ENCODE peak calls at places on chromosome 4, in five cellular contexts. N is K562, K is A549, Y is upper lobe of left lung, R is HepG2. H is an unnamed sample.

GRCh38 chr4:107862658-107863057 is 37.9 kb downstream of the SGMS2 start:
- ATAC-seq in N (no peak), K (peak), Y (peak), R (no peak), H (peak)

GRCh38 chr4:3388461-3389185 is 53.1 kb upstream of the HGFAC start:
- ATAC-seq in N (no peak), K (no peak), Y (peak), R (no peak), H (peak)

GRCh38 chr4:87918314-87919058 is 57.0 kb upstream of the SPP1 start:
- ATAC-seq in N (no peak), K (no peak), Y (no peak), R (no peak), H (no peak)

GRCh38 chr4:139740121-139740520 is 74.5 kb downstream of the MGST2 start:
- ATAC-seq in N (peak), K (peak), Y (peak), R (peak), H (peak)

GRCh38 chr4:139633661-139634060 is 32.0 kb upstream of the MGST2 start:
- ATAC-seq in N (peak), K (peak), Y (peak), R (peak), H (peak)

GRCh38 chr4:133865606-133866327 is 335.8 kb downstream of the PABPC4L start:
- ATAC-seq in N (peak), K (peak), Y (no peak), R (no peak), H (no peak)

GRCh38 chr4:99790796-99791617 is 25.6 kb upstream of the DAPP1 start:
- ATAC-seq in N (no peak), K (no peak), Y (no peak), R (no peak), H (peak)

GRCh38 chr4:135073389-135073788 is 871.8 kb upstream of the PABPC4L start:
- ATAC-seq in N (no peak), K (no peak), Y (no peak), R (no peak), H (no peak)

GRCh38 chr4:24693636-24694035 is 101.7 kb upstream of the SOD3 start:
- ATAC-seq in N (no peak), K (no peak), Y (no peak), R (no peak), H (no peak)

GRCh38 chr4:74453037-74453635 is 8.2 kb downstream of the AREG start:
- ATAC-seq in N (peak), K (no peak), Y (no peak), R (no peak), H (no peak)

GRCh38 chr4:81375745-81376144 is 96.0 kb downstream of the RASGEF1B start:
- ATAC-seq in N (peak), K (no peak), Y (no peak), R (no peak), H (no peak)

GRCh38 chr4:123937612-123938011 is 541.0 kb downstream of the SPRY1 start:
- ATAC-seq in N (no peak), K (no peak), Y (no peak), R (no peak), H (no peak)

GRCh38 chr4:7892212-7893019 is 47.2 kb downstream of the AFAP1 start:
- ATAC-seq in N (no peak), K (peak), Y (peak), R (no peak), H (no peak)

GRCh38 chr4:94277539-94277938 is 65.1 kb downstream of the HPGDS start:
- ATAC-seq in N (no peak), K (no peak), Y (no peak), R (no peak), H (no peak)

GRCh38 chr4:102447413-102447812 is 53.7 kb upstream of the NFKB1 start:
- ATAC-seq in N (no peak), K (no peak), Y (no peak), R (no peak), H (no peak)

GRCh38 chr4:82688091-82688815 is 110.3 kb downstream of the SCD5 start:
- ATAC-seq in N (no peak), K (no peak), Y (no peak), R (no peak), H (no peak)

GRCh38 chr4:26131711-26132110 is 189.1 kb upstream of the RBPJ start:
- ATAC-seq in N (no peak), K (no peak), Y (no peak), R (no peak), H (no peak)

GRCh38 chr4:141020801-141021261 is 112.4 kb downstream of the RNF150 start:
- ATAC-seq in N (no peak), K (no peak), Y (no peak), R (no peak), H (no peak)

GRCh38 chr4:41257257-41257900 is 651 bp downstream of the UCHL1 start:
- ATAC-seq in N (no peak), K (peak), Y (peak), R (peak), H (peak)

GRCh38 chr4:147799986-147800555 is 68.2 kb downstream of the ARHGAP10 start:
- ATAC-seq in N (no peak), K (no peak), Y (no peak), R (no peak), H (no peak)

GRCh38 chr4:11912886-11913285 is 484.2 kb upstream of the HS3ST1 start:
- ATAC-seq in N (no peak), K (no peak), Y (peak), R (no peak), H (no peak)

GRCh38 chr4:122674371-122674770 is 53.5 kb upstream of the IL21 start:
- ATAC-seq in N (no peak), K (no peak), Y (no peak), R (peak), H (no peak)

GRCh38 chr4:38667005-38667771 is 3.2 kb downstream of the KLF3 start:
- ATAC-seq in N (peak), K (peak), Y (peak), R (peak), H (peak)

GRCh38 chr4:122747068-122747467 is 14.6 kb downstream of the BBS12 start:
- ATAC-seq in N (no peak), K (no peak), Y (no peak), R (no peak), H (no peak)

GRCh38 chr4:94673961-94674360 is 83.8 kb upstream of the BMPR1B start:
- ATAC-seq in N (no peak), K (no peak), Y (no peak), R (no peak), H (no peak)

GRCh38 chr4:184066584-184067300 is 150.9 kb downstream of the ENPP6 start:
- ATAC-seq in N (no peak), K (no peak), Y (peak), R (peak), H (no peak)

GRCh38 chr4:89469512-89469911 is 161.9 kb upstream of the GPRIN3 start:
- ATAC-seq in N (no peak), K (no peak), Y (peak), R (no peak), H (no peak)

GRCh38 chr4:138938371-138938699 is 77.2 kb upstream of the NOCT start:
- ATAC-seq in N (peak), K (peak), Y (peak), R (peak), H (peak)

GRCh38 chr4:128831526-128832252 is 22.2 kb downstream of the JADE1 start:
- ATAC-seq in N (no peak), K (peak), Y (no peak), R (peak), H (no peak)

GRCh38 chr4:10118355-10119004 is 1.9 kb upstream of the WDR1 start:
- ATAC-seq in N (no peak), K (no peak), Y (no peak), R (no peak), H (no peak)

GRCh38 chr4:78666830-78667258 is 109.3 kb upstream of the BMP2K start:
- ATAC-seq in N (no peak), K (no peak), Y (peak), R (no peak), H (peak)

GRCh38 chr4:76235407-76235806 is 16.1 kb upstream of the FAM47E start:
- ATAC-seq in N (no peak), K (no peak), Y (no peak), R (no peak), H (no peak)
- H3K4me3 ChIP-seq in N (no peak), K (no peak), Y (no peak), R (no peak), H (no peak)

GRCh38 chr4:186726440-186727148 is 2.9 kb upstream of the FAT1 start:
- ATAC-seq in N (peak), K (peak), Y (peak), R (peak), H (peak)

GRCh38 chr4:186724861-186725419 is 1.3 kb upstream of the FAT1 start:
- ATAC-seq in N (no peak), K (no peak), Y (no peak), R (no peak), H (no peak)

GRCh38 chr4:186724048-186724860 is 598 bp upstream of the FAT1 start:
- ATAC-seq in N (peak), K (peak), Y (peak), R (peak), H (peak)

GRCh38 chr4:186726150-186726439 is 2.4 kb upstream of the FAT1 start:
- ATAC-seq in N (peak), K (peak), Y (no peak), R (peak), H (peak)

DNA sequence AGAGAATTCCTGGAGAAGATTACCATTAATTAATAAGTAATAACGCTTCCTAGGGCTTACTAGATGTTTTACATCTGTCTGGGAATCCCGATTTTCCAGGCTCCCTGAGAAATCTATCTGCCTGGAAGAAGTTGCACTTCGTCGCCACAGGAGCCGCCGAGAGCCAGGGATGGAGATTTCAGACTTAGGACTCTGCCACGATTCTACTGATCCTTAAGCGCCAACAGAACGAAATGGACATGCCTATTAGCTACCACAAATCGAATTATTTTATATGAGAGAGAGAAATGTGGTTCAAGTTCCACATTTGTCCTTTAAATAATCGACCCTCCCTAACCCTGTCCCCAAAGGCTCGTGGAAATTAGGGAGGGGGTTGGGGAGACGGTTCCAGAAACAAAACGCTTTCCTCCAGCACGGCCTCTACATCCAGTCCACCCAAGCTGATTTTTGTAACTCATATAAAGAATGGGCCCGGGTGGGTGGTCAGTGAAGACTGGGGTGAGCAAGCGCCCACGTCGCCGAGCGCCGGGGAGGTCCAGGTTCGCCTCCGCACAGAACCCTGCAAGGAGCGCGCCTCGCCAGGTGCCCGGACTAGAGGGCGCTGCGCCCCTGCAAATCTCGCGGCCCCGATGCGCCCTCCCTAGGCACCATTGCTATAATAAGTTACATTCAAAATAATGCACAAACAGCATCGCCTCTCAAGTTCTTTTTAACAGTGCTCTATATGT is 1.9 kb upstream of the FAT1 start:
- ATAC-seq in N (peak), K (peak), Y (peak), R (peak), H (peak)
- TF ChIP-seq EP300 in N (no peak), K (no peak), Y (no peak), R (no peak), H (no peak)

GRCh38 chr4:1554876-1555265 is 129.2 kb downstream of the FAM53A start:
- ATAC-seq in N (no peak), K (no peak), Y (no peak), R (no peak), H (no peak)
- H3K4me3 ChIP-seq in N (no peak), K (no peak), Y (no peak), R (no peak), H (no peak)

GRCh38 chr4:176435891-176436499 is 116.2 kb downstream of the SPCS3 start:
- ATAC-seq in N (no peak), K (no peak), Y (peak), R (no peak), H (no peak)

GRCh38 chr4:176438401-176438800 is 118.6 kb downstream of the SPCS3 start:
- ATAC-seq in N (no peak), K (no peak), Y (no peak), R (no peak), H (no peak)

GRCh38 chr4:176437756-176438155 is 118.0 kb downstream of the SPCS3 start:
- ATAC-seq in N (no peak), K (no peak), Y (no peak), R (no peak), H (no peak)

GRCh38 chr4:176433983-176434382 is 114.2 kb downstream of the SPCS3 start:
- ATAC-seq in N (no peak), K (no peak), Y (no peak), R (no peak), H (no peak)

DNA sequence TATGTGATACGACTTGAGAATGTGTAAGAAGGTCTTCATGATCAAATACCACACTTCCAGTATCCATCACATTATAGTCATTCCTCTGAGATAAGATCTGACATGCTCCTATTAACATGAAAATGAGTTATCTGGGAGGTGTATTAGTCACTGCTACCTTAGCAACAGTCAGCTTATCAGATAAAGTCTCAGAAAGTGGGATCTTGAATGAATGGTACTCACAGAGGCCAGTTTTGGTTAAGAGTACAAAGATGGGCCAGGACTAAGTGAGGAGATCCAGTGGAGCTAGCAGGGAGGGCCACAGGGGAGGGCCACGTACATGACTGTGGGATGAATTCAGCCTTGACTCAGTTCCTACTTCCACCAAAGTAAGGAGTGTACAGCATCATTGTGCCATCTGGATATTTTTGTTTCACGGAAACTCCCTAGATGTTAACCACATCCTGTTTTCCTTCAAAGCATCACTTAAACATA is 116.8 kb downstream of the SPCS3 start:
- ATAC-seq in N (no peak), K (peak), Y (peak), R (no peak), H (no peak)
- TF ChIP-seq EP300 in N (no peak), K (no peak), Y (no peak), R (no peak), H (no peak)

GRCh38 chr4:77184018-77184417 is 27.0 kb downstream of the CCNG2 start:
- ATAC-seq in N (no peak), K (no peak), Y (peak), R (no peak), H (no peak)
- H3K4me3 ChIP-seq in N (no peak), K (no peak), Y (no peak), R (no peak), H (no peak)

DNA sequence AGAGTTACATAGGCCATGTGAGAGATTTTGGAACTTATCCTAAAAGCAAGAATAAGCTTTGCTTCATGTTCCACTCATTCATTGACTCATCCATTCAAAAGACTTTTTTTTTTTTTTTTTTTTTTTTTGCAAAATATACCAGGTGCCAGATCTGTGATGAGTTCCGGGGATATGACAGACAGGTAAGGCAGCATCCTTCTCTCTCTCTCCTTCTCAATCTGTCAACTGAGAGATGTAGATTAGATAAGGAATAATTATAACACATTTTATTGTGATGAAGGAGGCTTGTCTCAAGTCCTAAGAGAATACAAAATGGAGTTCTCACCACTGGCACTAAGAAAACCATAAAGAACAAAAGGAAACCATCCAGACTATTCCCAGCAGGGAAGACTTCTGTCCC is 190.2 kb upstream of the CPEB2 start:
- ATAC-seq in N (no peak), K (no peak), Y (no peak), R (no peak), H (no peak)
- TF ChIP-seq EP300 in N (no peak), K (no peak), Y (no peak), R (no peak), H (no peak)

GRCh38 chr4:156969136-156969535 is 2.5 kb downstream of the PDGFC start:
- ATAC-seq in N (no peak), K (no peak), Y (no peak), R (no peak), H (no peak)

GRCh38 chr4:156971623-156972369 is at the start of gene PDGFC:
- ATAC-seq in N (peak), K (peak), Y (peak), R (peak), H (peak)

GRCh38 chr4:156970501-156971167 is 965 bp downstream of the PDGFC start:
- ATAC-seq in N (no peak), K (peak), Y (peak), R (peak), H (peak)

GRCh38 chr4:156972370-156972980 is 876 bp upstream of the PDGFC start:
- ATAC-seq in N (no peak), K (no peak), Y (peak), R (peak), H (no peak)

GRCh38 chr4:156971168-156971601 is 414 bp downstream of the PDGFC start:
- ATAC-seq in N (no peak), K (peak), Y (peak), R (peak), H (peak)
- H3K4me3 ChIP-seq in N (no peak), K (peak), Y (peak), R (peak), H (peak)

H was measured in gastroesophageal sphincter.